ENCODE peak calls at places on chromosomes 13 and 19, in eight cellular contexts. P, D, F, E, W, Y, J and K are unnamed samples.

GRCh38 chr19:48510421-48511268 is 990 bp downstream of the LMTK3 start:
- DNase-seq in P (peak), D (peak), F (peak), E (peak), W (peak), Y (peak), J (peak), K (peak)

GRCh38 chr19:46546194-46546896 is 50.7 kb upstream of the PNMA8B start:
- DNase-seq in P (no peak), D (no peak), F (peak), E (no peak), W (peak), Y (peak), J (peak), K (peak)

GRCh38 chr19:39195755-39196154 is 1.0 kb upstream of the NCCRP1 start:
- DNase-seq in P (no peak), D (no peak), F (no peak), E (no peak), W (no peak), Y (no peak), J (no peak), K (no peak)

GRCh38 chr19:1944088-1944915 is 3.3 kb downstream of the CSNK1G2 start:
- DNase-seq in P (no peak), D (no peak), F (no peak), E (peak), W (no peak), Y (no peak), J (no peak), K (no peak)

GRCh38 chr13:93227280-93227905 is 786 bp downstream of the GPC6 start:
- DNase-seq in P (peak), D (no peak), F (no peak), E (no peak), W (peak), Y (no peak), J (peak), K (no peak)

GRCh38 chr13:95714142-95714832 is 37.3 kb downstream of the DNAJC3 start:
- DNase-seq in P (no peak), D (no peak), F (no peak), E (no peak), W (peak), Y (no peak), J (peak), K (no peak)

GRCh38 chr19:4375164-4375619 is 25.2 kb downstream of the SH3GL1 start:
- DNase-seq in P (no peak), D (no peak), F (no peak), E (peak), W (no peak), Y (peak), J (peak), K (no peak)

GRCh38 chr19:15432018-15432494 is 13.3 kb upstream of the AKAP8L start:
- DNase-seq in P (no peak), D (no peak), F (no peak), E (no peak), W (no peak), Y (no peak), J (no peak), K (peak)

GRCh38 chr19:13781547-13781946 is 7.3 kb downstream of the C19orf53 start:
- DNase-seq in P (peak), D (no peak), F (peak), E (no peak), W (peak), Y (peak), J (no peak), K (peak)

GRCh38 chr13:109728061-109728460 is 58.3 kb downstream of the IRS2 start:
- DNase-seq in P (no peak), D (no peak), F (no peak), E (no peak), W (no peak), Y (no peak), J (no peak), K (no peak)

GRCh38 chr19:45164577-45165335 is 4.0 kb upstream of the NKPD1 start:
- DNase-seq in P (no peak), D (peak), F (no peak), E (peak), W (peak), Y (peak), J (peak), K (peak)

GRCh38 chr13:108895220-108895704 is 265.9 kb downstream of the MYO16 start:
- DNase-seq in P (peak), D (no peak), F (no peak), E (no peak), W (peak), Y (no peak), J (peak), K (peak)

GRCh38 chr13:81171065-81171647 is 830.2 kb upstream of the SPRY2 start:
- DNase-seq in P (no peak), D (no peak), F (no peak), E (no peak), W (peak), Y (no peak), J (peak), K (peak)

GRCh38 chr13:81393686-81394085 is 1052.8 kb upstream of the SPRY2 start:
- DNase-seq in P (no peak), D (no peak), F (no peak), E (no peak), W (no peak), Y (no peak), J (no peak), K (no peak)

GRCh38 chr19:45781282-45782161 is 768 bp downstream of the DMPK start:
- DNase-seq in P (peak), D (no peak), F (no peak), E (peak), W (no peak), Y (no peak), J (peak), K (no peak)

GRCh38 chr13:63198076-63198475 is 1782.4 kb upstream of the PCDH20 start:
- DNase-seq in P (peak), D (no peak), F (no peak), E (no peak), W (peak), Y (no peak), J (no peak), K (no peak)

GRCh38 chr13:76798037-76798436 is 88.2 kb downstream of the KCTD12 start:
- DNase-seq in P (no peak), D (no peak), F (no peak), E (no peak), W (no peak), Y (no peak), J (no peak), K (no peak)

GRCh38 chr13:71625694-71626093 is 241.3 kb downstream of the DACH1 start:
- DNase-seq in P (no peak), D (no peak), F (no peak), E (no peak), W (peak), Y (no peak), J (no peak), K (peak)

GRCh38 chr13:106349080-106349841 is 186.2 kb downstream of the EFNB2 start:
- DNase-seq in P (peak), D (no peak), F (peak), E (peak), W (no peak), Y (peak), J (no peak), K (peak)

GRCh38 chr13:39016087-39016486 is 21.8 kb downstream of the PROSER1 start:
- DNase-seq in P (no peak), D (no peak), F (no peak), E (no peak), W (no peak), Y (no peak), J (no peak), K (no peak)

GRCh38 chr19:47272448-47273312 is 2.0 kb upstream of the INAFM1 start:
- DNase-seq in P (no peak), D (peak), F (no peak), E (no peak), W (peak), Y (peak), J (no peak), K (no peak)

GRCh38 chr19:6223461-6224307 is 56.1 kb downstream of the MLLT1 start:
- DNase-seq in P (no peak), D (no peak), F (no peak), E (no peak), W (no peak), Y (no peak), J (no peak), K (no peak)

GRCh38 chr13:31946091-31946770 is 85.3 kb upstream of the FRY start:
- DNase-seq in P (no peak), D (no peak), F (no peak), E (no peak), W (peak), Y (no peak), J (no peak), K (no peak)

GRCh38 chr19:52237771-52238400 is 31.5 kb upstream of the ZNF766 start:
- DNase-seq in P (no peak), D (peak), F (peak), E (no peak), W (peak), Y (peak), J (peak), K (peak)

GRCh38 chr19:40277356-40277755 is 7.8 kb downstream of the AKT2 start:
- DNase-seq in P (no peak), D (no peak), F (no peak), E (no peak), W (no peak), Y (no peak), J (no peak), K (no peak)

GRCh38 chr19:34288381-34288780 is 34.0 kb downstream of the GARRE1 start:
- DNase-seq in P (no peak), D (no peak), F (no peak), E (no peak), W (no peak), Y (no peak), J (no peak), K (no peak)

GRCh38 chr13:110984798-110985197 is 69.9 kb upstream of the ANKRD10 start:
- DNase-seq in P (no peak), D (no peak), F (no peak), E (no peak), W (no peak), Y (no peak), J (no peak), K (no peak)

GRCh38 chr13:49248433-49249002 is 793 bp downstream of the CDADC1 start:
- DNase-seq in P (no peak), D (peak), F (no peak), E (no peak), W (no peak), Y (no peak), J (no peak), K (peak)

GRCh38 chr19:28234637-28235036 is 978.3 kb downstream of the UQCRFS1 start:
- DNase-seq in P (no peak), D (no peak), F (no peak), E (no peak), W (peak), Y (peak), J (no peak), K (no peak)

GRCh38 chr13:21018220-21018619 is 43.2 kb downstream of the LATS2 start:
- DNase-seq in P (no peak), D (no peak), F (no peak), E (no peak), W (no peak), Y (no peak), J (no peak), K (no peak)

GRCh38 chr13:112931028-112931934 is 37.7 kb upstream of the MCF2L start:
- DNase-seq in P (peak), D (no peak), F (no peak), E (no peak), W (peak), Y (peak), J (peak), K (peak)

GRCh38 chr19:18006895-18007604 is 920 bp upstream of the ARRDC2 start:
- DNase-seq in P (peak), D (peak), F (peak), E (peak), W (peak), Y (peak), J (peak), K (peak)

GRCh38 chr13:74202129-74202528 is 67.9 kb upstream of the KLF12 start:
- DNase-seq in P (no peak), D (no peak), F (no peak), E (no peak), W (no peak), Y (no peak), J (no peak), K (no peak)